ENCODE peak calls at places on chromosomes 12 and 14, in four cellular contexts. One of them, this sample, is unnamed.

GRCh38 chr12:121331268-121331667 is 20.9 kb downstream of the ANAPC5 start:
- DNase-seq in transverse colon: no peak
- DNase-seq in stomach: no peak
- DNase-seq in OCI-LY7: no peak
- DNase-seq in this sample: no peak

GRCh38 chr12:109928058-109928656 is 28.1 kb downstream of the TCHP start:
- DNase-seq in transverse colon: no peak
- DNase-seq in stomach: no peak
- DNase-seq in OCI-LY7: no peak
- DNase-seq in this sample: no peak

GRCh38 chr14:79404874-79405273 is 806.4 kb downstream of the DIO2 start:
- DNase-seq in OCI-LY7: no peak
- DNase-seq in stomach: no peak
- DNase-seq in transverse colon: no peak
- DNase-seq in this sample: no peak

GRCh38 chr12:16189849-16190248 is 87.6 kb downstream of the SLC15A5 start:
- DNase-seq in OCI-LY7: peak; percentile 67
- DNase-seq in stomach: no peak
- DNase-seq in transverse colon: no peak
- DNase-seq in this sample: no peak

GRCh38 chr14:71948101-71948500 is 15.9 kb downstream of the RGS6 start:
- DNase-seq in OCI-LY7: no peak
- DNase-seq in stomach: no peak
- DNase-seq in transverse colon: no peak
- DNase-seq in this sample: no peak

GRCh38 chr14:55454264-55455151 is 14.1 kb upstream of the TBPL2 start:
- DNase-seq in OCI-LY7: no peak
- DNase-seq in transverse colon: peak; percentile 68
- DNase-seq in stomach: peak; percentile 37
- DNase-seq in this sample: no peak

GRCh38 chr12:42684171-42685071 is 94.9 kb upstream of the PRICKLE1 start:
- DNase-seq in transverse colon: no peak
- DNase-seq in stomach: no peak
- DNase-seq in OCI-LY7: no peak
- DNase-seq in this sample: no peak

GRCh38 chr14:29741909-29742401 is 185.7 kb downstream of the PRKD1 start:
- DNase-seq in stomach: no peak
- DNase-seq in transverse colon: no peak
- DNase-seq in OCI-LY7: no peak
- DNase-seq in this sample: no peak

GRCh38 chr12:49916129-49916919 is 12.6 kb upstream of the FAIM2 start:
- DNase-seq in OCI-LY7: no peak
- DNase-seq in stomach: no peak
- DNase-seq in transverse colon: no peak
- DNase-seq in this sample: no peak

GRCh38 chr14:80213602-80214001 is 2.3 kb upstream of the DIO2 start:
- DNase-seq in OCI-LY7: peak; percentile 49
- DNase-seq in transverse colon: peak; percentile 8
- DNase-seq in stomach: peak; percentile 41
- DNase-seq in this sample: peak; percentile 3

GRCh38 chr12:27428466-27428865 is 18.1 kb upstream of the SMCO2 start:
- DNase-seq in transverse colon: no peak
- DNase-seq in OCI-LY7: no peak
- DNase-seq in stomach: no peak
- DNase-seq in this sample: no peak

GRCh38 chr12:6943387-6943718 is 263 bp upstream of the RNU7-1 start:
- DNase-seq in stomach: peak; percentile 86
- DNase-seq in OCI-LY7: peak; percentile 94
- DNase-seq in transverse colon: peak; percentile 85
- DNase-seq in this sample: peak; percentile 88

GRCh38 chr12:32895688-32896437 is 714 bp downstream of the PKP2 start:
- DNase-seq in OCI-LY7: no peak
- DNase-seq in stomach: peak; percentile 47
- DNase-seq in transverse colon: peak; percentile 79
- DNase-seq in this sample: no peak

GRCh38 chr12:54162741-54163140 is 26.0 kb downstream of the SMUG1 start:
- DNase-seq in transverse colon: no peak
- DNase-seq in stomach: no peak
- DNase-seq in OCI-LY7: no peak
- DNase-seq in this sample: no peak

GRCh38 chr14:77023001-77023996 is 5.2 kb downstream of the IRF2BPL start:
- DNase-seq in transverse colon: peak; percentile 63
- DNase-seq in OCI-LY7: no peak
- DNase-seq in stomach: peak; percentile 76
- DNase-seq in this sample: no peak

GRCh38 chr12:25276199-25276937 is 25.6 kb upstream of the KRAS start:
- DNase-seq in transverse colon: peak; percentile 72
- DNase-seq in stomach: peak; percentile 68
- DNase-seq in OCI-LY7: no peak
- DNase-seq in this sample: no peak

GRCh38 chr12:105843989-105844768 is 294.6 kb downstream of the NUAK1 start:
- DNase-seq in transverse colon: no peak
- DNase-seq in stomach: no peak
- DNase-seq in OCI-LY7: no peak
- DNase-seq in this sample: no peak

GRCh38 chr12:119869720-119870119 is 7.4 kb downstream of the CIT start:
- DNase-seq in stomach: no peak
- DNase-seq in transverse colon: no peak
- DNase-seq in OCI-LY7: no peak
- DNase-seq in this sample: no peak

GRCh38 chr14:90777358-90777757 is 38.9 kb downstream of the TTC7B start:
- DNase-seq in stomach: no peak
- DNase-seq in transverse colon: no peak
- DNase-seq in OCI-LY7: no peak
- DNase-seq in this sample: no peak

GRCh38 chr12:126811401-126811800 is 1455.6 kb upstream of the TMEM132C start:
- DNase-seq in transverse colon: no peak
- DNase-seq in stomach: no peak
- DNase-seq in OCI-LY7: no peak
- DNase-seq in this sample: no peak

DNA sequence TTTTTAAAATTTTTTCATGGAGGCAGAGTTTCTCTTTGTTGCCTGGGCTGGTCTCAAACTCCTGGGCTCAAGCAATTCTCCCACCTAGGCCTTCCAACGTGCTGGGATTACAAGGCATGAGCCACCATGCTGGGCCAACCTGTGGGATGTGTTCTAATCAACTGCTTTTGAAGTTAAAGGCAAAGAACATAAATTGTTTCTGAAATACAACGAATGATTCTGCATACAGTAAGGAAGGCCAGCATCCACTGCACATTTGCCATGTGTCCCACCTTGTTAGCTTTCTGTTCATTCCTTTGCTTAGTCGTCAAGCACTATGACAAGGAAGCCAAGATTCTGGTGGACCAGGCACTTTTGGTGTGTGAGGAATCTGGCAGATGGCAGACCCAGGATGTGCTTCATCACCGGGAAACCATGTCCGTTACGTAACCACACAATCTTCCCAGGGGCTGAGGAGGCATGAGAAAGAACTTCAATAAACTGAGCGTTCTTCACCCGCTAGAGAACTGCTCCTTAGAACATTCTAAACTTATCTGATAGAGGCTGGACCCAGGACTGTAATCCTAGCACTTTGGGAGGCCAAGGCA is 24.5 kb downstream of the MOK start:
- DNase-seq in stomach: no peak
- DNase-seq in OCI-LY7: no peak
- DNase-seq in transverse colon: no peak
- DNase-seq in this sample: no peak
- H3K4me3 ChIP-seq in stomach: no peak overlapping the region
- H3K4me3 ChIP-seq in OCI-LY7: no peak overlapping the region
- H3K4me3 ChIP-seq in transverse colon: no peak overlapping the region
- H3K4me3 ChIP-seq in this sample: no peak overlapping the region

GRCh38 chr14:53663709-53664108 is 292.9 kb downstream of the BMP4 start:
- DNase-seq in transverse colon: peak; percentile 11
- DNase-seq in stomach: no peak
- DNase-seq in OCI-LY7: no peak
- DNase-seq in this sample: no peak
- TF ChIP-seq CTCF in transverse colon: no peak
- TF ChIP-seq CTCF in stomach: no peak
- TF ChIP-seq CTCF in OCI-LY7: no peak
- TF ChIP-seq CTCF in this sample: no peak

DNA sequence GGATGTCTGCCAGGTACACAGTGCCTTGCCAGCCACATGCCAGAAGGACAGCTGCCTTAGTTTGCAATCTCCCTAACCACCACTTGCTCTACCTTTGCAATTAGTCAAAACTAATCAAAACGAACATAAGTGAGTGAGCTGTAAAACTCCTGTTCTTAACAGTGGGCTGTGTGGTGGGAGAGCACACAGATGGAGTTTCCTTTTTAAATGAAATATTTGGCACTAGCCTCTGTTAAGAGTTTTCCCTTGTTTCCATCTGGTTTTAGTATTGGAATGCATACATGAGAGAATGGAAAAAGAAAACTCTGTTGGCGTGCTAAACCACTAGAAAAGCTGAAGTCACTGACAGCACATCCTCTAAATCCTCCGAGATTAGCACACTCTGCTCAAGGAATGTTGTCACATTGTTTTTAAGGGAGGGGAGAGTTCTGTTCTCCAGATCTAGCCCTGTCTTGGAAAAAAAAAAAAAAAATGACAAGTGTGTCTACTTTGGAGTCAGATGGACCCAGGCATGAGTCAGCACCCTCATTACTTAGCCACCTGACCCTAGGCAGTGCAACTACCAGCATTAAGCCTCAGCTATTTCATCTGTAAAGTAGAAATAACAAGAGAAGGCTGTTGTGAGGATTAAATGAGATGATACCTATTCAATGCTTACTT is 83.9 kb downstream of the STXBP6 start:
- DNase-seq in OCI-LY7: no peak
- DNase-seq in transverse colon: peak; percentile 37
- DNase-seq in stomach: peak; percentile 37
- DNase-seq in this sample: no peak
- H3K4me3 ChIP-seq in OCI-LY7: no peak overlapping the region
- H3K4me3 ChIP-seq in transverse colon: no peak overlapping the region
- H3K4me3 ChIP-seq in stomach: no peak overlapping the region
- H3K4me3 ChIP-seq in this sample: no peak overlapping the region

DNA sequence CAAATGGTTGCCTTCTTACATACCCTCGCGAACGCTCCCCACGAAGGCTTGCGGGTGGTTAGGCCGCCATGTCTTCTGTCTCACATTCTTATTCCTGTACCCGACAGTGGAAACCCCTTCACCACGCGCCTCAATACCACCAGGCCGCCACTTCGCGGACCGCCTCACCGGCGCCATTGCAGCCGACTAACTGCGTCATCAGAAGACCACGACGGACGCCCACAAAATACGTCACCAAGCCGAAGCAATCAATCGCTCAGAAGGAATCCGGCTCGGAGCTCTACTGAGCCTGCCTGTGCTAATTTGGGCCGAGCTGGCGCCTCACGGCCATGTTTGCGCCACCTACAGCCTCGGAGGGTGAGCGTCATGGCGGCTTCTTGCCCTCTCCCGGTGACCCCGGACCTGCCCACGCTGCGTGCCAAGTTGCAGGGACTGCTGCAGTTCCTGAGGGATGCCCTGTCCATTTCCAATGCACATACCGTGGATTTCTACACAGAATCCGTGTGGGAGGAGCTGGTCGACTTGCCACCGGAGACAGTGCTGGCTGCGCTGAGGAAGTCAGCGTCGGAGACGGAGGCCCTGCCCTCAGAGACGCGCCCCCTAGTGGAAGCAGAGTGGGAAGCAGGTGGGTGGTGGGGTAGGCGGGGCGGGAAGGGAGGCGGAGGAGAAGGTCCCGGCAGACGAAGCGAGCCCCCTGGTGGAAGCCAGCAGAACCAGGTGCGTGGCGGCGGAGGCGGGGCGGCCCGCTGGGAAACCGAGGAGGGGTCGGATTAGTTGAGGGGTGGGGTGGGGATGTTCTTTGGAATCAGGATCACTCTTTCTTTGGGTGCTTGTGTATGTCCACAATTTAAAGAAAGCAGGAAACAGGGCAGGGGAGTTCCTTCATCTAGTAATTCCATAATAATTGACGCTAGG is at the start of the genes CCDC59 and METTL25:
- DNase-seq in OCI-LY7: peak; percentile 98
- DNase-seq in transverse colon: peak; percentile 99
- DNase-seq in stomach: peak; percentile 97
- DNase-seq in this sample: peak; percentile 95
- TF ChIP-seq CTCF in OCI-LY7: peak; percentile 98
- TF ChIP-seq CTCF in transverse colon: peak; percentile 100
- TF ChIP-seq CTCF in stomach: peak; percentile 98
- TF ChIP-seq CTCF in this sample: peak; percentile 85

GRCh38 chr12:95646781-95647184 is 95.5 kb upstream of the USP44 start:
- DNase-seq in transverse colon: no peak
- DNase-seq in stomach: no peak
- DNase-seq in OCI-LY7: no peak
- DNase-seq in this sample: no peak

GRCh38 chr12:95643251-95643650 is 92.0 kb upstream of the USP44 start:
- DNase-seq in stomach: no peak
- DNase-seq in OCI-LY7: no peak
- DNase-seq in transverse colon: no peak
- DNase-seq in this sample: no peak

GRCh38 chr12:95653761-95654546 is 102.7 kb upstream of the USP44 start:
- DNase-seq in OCI-LY7: peak; percentile 10
- DNase-seq in transverse colon: no peak
- DNase-seq in stomach: no peak
- DNase-seq in this sample: no peak

DNA sequence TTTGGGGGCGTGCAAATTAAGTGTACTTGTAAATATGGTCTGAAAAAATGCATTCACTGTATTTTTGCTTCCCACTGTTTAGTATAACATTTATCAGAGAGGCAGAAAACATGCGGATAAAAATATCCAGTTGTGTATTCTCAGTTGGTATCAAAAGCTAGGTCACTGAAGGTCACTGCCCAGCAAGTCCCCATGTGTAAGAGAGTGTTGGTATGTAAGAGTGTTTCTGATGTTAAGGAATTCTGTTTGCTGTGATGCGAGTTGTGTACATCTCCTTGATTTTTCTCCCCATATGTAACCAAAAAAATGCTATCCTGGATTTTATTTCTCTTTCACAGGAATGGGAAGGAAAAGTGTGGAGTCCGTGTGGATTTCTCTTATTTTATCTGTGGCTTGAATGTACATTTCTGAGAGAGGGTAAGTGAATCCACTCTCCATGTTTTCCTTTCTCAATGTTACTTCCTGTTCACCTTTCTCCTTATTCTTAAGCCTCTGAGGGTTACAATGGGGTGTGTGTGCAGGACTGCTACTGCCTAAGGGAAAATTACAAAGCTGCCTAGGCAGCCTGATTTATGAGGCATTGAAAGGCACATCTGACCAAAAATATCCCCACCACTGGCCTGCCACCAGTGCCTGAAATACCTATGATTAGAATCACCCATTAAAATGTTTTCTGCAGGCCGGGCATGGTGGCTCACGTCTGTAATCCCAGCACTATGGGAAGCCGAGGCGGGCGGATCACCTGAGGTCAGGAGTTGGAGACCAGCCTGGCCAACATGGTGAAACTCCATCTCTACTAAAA is 97.9 kb upstream of the USP44 start:
- DNase-seq in transverse colon: no peak
- DNase-seq in stomach: no peak
- DNase-seq in OCI-LY7: no peak
- DNase-seq in this sample: no peak
- H3K4me3 ChIP-seq in transverse colon: no peak overlapping the region
- H3K4me3 ChIP-seq in stomach: no peak overlapping the region
- H3K4me3 ChIP-seq in OCI-LY7: no peak overlapping the region
- H3K4me3 ChIP-seq in this sample: no peak overlapping the region